ENCODE peak calls at places on chromosomes 1 and 21, in four cellular contexts. D is uterus, B is ovary, K is colonic mucosa. W is an unnamed sample.

GRCh38 chr21:35932232-35932911 is 128.0 kb downstream of the SETD4 start:
- DNase-seq in D (peak; percentile 66), B (peak; percentile 37), K (no peak), W (peak; percentile 66)

GRCh38 chr1:86788300-86789206 is 84.2 kb downstream of the SH3GLB1 start:
- DNase-seq in D (no peak), B (no peak), K (no peak), W (no peak)

GRCh38 chr1:5667513-5668325 is 324.5 kb downstream of the NPHP4 start:
- DNase-seq in D (no peak), B (peak; percentile 15), K (no peak), W (no peak)

GRCh38 chr21:46092026-46092764 is 5.7 kb upstream of the COL6A2 start:
- DNase-seq in D (peak; percentile 85), B (peak; percentile 74), K (peak; percentile 49), W (peak; percentile 70)

GRCh38 chr1:23624440-23624839 is 65.1 kb upstream of the ID3 start:
- DNase-seq in D (no peak), B (no peak), K (no peak), W (peak; percentile 89)

GRCh38 chr1:171802207-171802606 is 20.7 kb downstream of the METTL13 start:
- DNase-seq in D (no peak), B (no peak), K (no peak), W (no peak)

GRCh38 chr1:22975694-22976093 is 3.0 kb upstream of the LACTBL1 start:
- DNase-seq in D (no peak), B (no peak), K (no peak), W (no peak)

GRCh38 chr1:61839702-61840101 is 97.4 kb downstream of the PATJ start:
- DNase-seq in D (no peak), B (no peak), K (no peak), W (peak; percentile 36)

GRCh38 chr21:38804030-38804616 is 1.6 kb upstream of the ETS2 start:
- DNase-seq in D (no peak), B (no peak), K (no peak), W (no peak)

GRCh38 chr1:206834711-206835110 is 30.7 kb upstream of the IL20 start:
- DNase-seq in D (no peak), B (no peak), K (no peak), W (no peak)

GRCh38 chr1:38173848-38174247 is 127.3 kb upstream of the POU3F1 start:
- DNase-seq in D (no peak), B (no peak), K (no peak), W (no peak)

GRCh38 chr1:226737819-226738420 is 1.2 kb downstream of the ITPKB start:
- DNase-seq in D (peak; percentile 58), B (peak; percentile 64), K (peak; percentile 66), W (no peak)

GRCh38 chr1:67316180-67316902 is 8.7 kb downstream of the IL12RB2 start:
- DNase-seq in D (no peak), B (no peak), K (no peak), W (no peak)

GRCh38 chr1:7885513-7886298 is 32.8 kb upstream of the UTS2 start:
- DNase-seq in D (no peak), B (no peak), K (peak; percentile 98), W (no peak)

GRCh38 chr21:32951041-32951440 is 74.7 kb upstream of the OLIG2 start:
- DNase-seq in D (no peak), B (no peak), K (no peak), W (no peak)

GRCh38 chr1:187045371-187045770 is 216.6 kb downstream of the PLA2G4A start:
- DNase-seq in D (no peak), B (no peak), K (no peak), W (no peak)

GRCh38 chr1:31799196-31799894 is 16.5 kb downstream of the SPOCD1 start:
- DNase-seq in D (no peak), B (no peak), K (no peak), W (peak; percentile 43)

GRCh38 chr1:31799895-31800676 is 15.7 kb downstream of the SPOCD1 start:
- DNase-seq in D (no peak), B (no peak), K (no peak), W (peak; percentile 43)

GRCh38 chr1:31801450-31801849 is 14.4 kb downstream of the SPOCD1 start:
- DNase-seq in D (no peak), B (no peak), K (no peak), W (no peak)

GRCh38 chr1:31802190-31803150 is 13.4 kb downstream of the SPOCD1 start:
- DNase-seq in D (no peak), B (no peak), K (no peak), W (peak; percentile 67)

GRCh38 chr1:31800677-31800967 is 15.2 kb downstream of the SPOCD1 start:
- DNase-seq in D (no peak), B (no peak), K (no peak), W (no peak)
- H3K4me1 ChIP-seq in D (peaks cover 4% of the 10 kb centered on the region), B (no peaks in the 10 kb centered on the region), K (no peaks in the 10 kb centered on the region), W (peaks cover 52% of the 10 kb centered on the region)

GRCh38 chr1:21143752-21144151 is 32.9 kb downstream of the EIF4G3 start:
- DNase-seq in D (no peak), B (no peak), K (no peak), W (no peak)
- H3K4me1 ChIP-seq in D (no peaks in the 10 kb centered on the region), B (peaks cover 3% of the 10 kb centered on the region), K (no peaks in the 10 kb centered on the region), W (no peaks in the 10 kb centered on the region)

DNA sequence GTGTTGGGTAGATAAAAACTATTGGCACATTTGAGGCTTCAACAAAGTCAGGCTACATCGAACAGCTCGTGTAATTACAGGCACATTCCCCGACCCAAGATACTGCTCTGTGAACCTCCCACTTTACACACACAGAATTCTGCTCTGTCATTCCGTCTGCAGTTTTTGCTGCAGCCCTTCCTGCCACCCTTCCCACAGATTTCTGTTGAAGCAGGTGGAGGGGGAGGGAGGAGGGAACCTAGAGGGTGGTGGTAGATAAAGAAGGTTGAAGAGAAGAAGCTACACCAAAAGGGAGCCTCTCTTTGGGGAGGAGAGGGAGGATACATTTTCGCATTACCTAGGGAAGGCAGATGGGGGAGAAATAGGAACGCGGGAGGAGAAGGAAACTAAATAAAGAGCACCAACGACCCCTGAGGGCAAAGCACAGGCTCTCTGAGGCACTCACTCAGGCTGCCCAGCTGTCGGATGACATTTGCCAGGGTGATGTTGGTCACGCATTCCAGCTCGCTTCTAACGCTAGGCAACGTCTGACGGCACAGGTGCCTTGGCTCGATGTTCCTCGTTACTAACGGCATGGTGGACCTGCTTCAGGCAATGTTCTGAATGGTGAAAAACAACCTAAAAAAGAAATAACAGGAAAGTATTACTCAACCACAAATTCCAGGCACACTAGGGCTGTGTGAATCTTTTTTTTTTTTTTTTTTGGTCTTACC is 36.0 kb downstream of the GPR3 start:
- DNase-seq in D (no peak), B (no peak), K (no peak), W (no peak)
- H3K4me1 ChIP-seq in D (peaks cover 18% of the 10 kb centered on the region), B (peaks cover 13% of the 10 kb centered on the region), K (no peaks in the 10 kb centered on the region), W (no peaks in the 10 kb centered on the region)

DNA sequence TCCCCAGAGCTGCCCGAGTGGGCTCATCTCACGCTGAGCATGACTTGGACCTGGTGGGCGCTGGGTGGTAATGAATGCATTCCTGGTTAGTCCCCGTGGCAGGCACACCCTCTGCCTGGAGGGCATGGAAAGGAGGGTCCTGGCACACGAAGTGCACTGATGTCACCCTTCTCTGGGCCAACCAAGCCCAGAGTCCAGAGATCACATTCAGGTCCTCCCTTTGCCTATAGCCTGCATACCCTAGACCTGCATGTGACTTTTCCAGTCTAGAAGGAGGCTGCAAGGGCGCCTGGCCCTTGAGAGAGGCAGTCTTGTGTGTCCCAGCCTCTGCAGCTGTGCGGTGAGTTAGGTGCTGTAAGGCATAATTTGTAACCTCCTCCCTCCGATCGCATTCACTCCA is 22.1 kb downstream of the PADI2 start:
- DNase-seq in D (no peak), B (no peak), K (no peak), W (no peak)
- H3K4me1 ChIP-seq in D (no peaks in the 10 kb centered on the region), B (peaks cover 2% of the 10 kb centered on the region), K (no peaks in the 10 kb centered on the region), W (no peaks in the 10 kb centered on the region)

GRCh38 chr1:13730751-13731482 is 30.9 kb downstream of the PRDM2 start:
- DNase-seq in D (no peak), B (no peak), K (peak; percentile 62), W (no peak)
- H3K4me1 ChIP-seq in D (no peaks in the 10 kb centered on the region), B (peaks cover 18% of the 10 kb centered on the region), K (no peaks in the 10 kb centered on the region), W (no peaks in the 10 kb centered on the region)

DNA sequence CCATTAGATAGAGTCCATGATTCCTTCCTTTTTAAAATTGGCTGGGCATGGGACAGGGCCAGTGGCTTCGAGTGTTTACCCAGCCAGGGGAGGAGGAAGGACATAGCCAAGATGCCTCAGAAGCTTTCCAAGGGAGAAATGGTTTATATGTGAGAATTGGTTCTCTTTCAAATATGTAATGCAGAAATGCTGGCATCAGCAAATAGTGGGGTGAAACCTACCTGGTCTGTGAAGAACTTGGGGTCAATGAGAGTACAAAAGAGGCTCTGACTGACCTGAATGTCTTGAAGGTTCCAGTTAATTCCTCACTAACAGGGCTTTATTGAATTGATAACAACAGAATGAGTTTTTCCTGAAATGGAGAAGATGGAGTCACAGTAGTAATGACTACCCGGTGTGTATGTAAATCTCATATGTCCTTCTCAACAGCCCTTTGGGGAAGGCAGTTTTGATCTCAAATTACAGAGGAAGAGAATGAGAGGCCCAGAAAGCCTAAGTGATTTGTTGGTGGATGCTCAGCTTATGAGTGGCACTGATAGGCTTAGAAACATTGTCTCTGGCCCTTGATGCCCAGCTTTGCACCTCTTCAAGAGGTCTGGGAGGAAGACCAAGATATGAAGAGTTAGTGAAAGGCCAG is 2.6 kb downstream of the ATF3 start:
- DNase-seq in D (no peak), B (no peak), K (no peak), W (no peak)
- H3K4me1 ChIP-seq in D (peaks cover 12% of the 10 kb centered on the region), B (peaks cover 10% of the 10 kb centered on the region), K (no peaks in the 10 kb centered on the region), W (peaks cover 62% of the 10 kb centered on the region)

DNA sequence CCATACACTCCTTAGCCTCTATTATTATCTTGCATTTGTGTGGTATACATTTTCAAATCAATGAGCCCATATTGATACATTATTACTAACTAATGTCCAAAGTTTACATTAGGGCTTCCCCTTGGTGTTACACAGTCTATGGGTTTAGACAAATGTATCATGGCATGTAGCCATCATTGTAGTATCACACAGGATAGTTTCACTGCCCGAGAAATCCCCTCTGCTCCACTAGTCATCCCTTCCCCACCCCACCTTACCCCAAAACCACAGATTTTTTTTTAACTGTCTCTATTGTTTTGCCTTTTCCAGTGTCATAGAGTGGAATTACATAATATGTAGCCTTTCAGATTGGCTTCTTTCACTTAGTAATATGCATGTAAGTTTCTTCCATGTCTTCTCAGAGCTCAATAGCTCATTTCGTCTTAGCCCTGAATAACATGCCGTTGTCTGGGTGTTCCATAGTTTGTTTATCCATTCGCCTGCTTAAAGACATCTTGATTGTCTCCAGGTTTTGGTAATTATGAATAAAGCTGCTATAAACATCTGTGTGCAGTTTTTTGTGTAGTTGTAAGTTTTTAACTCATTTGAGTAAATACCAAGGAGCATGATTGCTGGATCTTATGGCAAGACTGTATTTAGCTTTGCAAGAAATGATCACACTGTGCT is 86.4 kb upstream of the LYST start:
- DNase-seq in D (no peak), B (no peak), K (no peak), W (no peak)
- H3K4me1 ChIP-seq in D (no peaks in the 10 kb centered on the region), B (no peaks in the 10 kb centered on the region), K (no peaks in the 10 kb centered on the region), W (peaks cover 28% of the 10 kb centered on the region)

GRCh38 chr1:160207751-160208150 is 2.6 kb downstream of the PEA15 start:
- DNase-seq in D (no peak), B (no peak), K (no peak), W (no peak)
- H3K4me1 ChIP-seq in D (peaks cover 5% of the 10 kb centered on the region), B (peaks cover 20% of the 10 kb centered on the region), K (no peaks in the 10 kb centered on the region), W (peaks cover 47% of the 10 kb centered on the region)